ENCODE peak calls at places on chromosome 14, in five cellular contexts. One of them, this sample, is unnamed.

GRCh38 chr14:39241637-39242036 is 7.9 kb downstream of the MIA2 start:
- DNase-seq in OCI-LY7: no peak
- DNase-seq in prostate gland: no peak
- DNase-seq in suprapubic skin: no peak
- DNase-seq in GM23248: no peak
- DNase-seq in this sample: no peak

GRCh38 chr14:70563417-70563816 is 28.6 kb upstream of the ADAM20 start:
- DNase-seq in prostate gland: no peak
- DNase-seq in suprapubic skin: no peak
- DNase-seq in GM23248: no peak
- DNase-seq in OCI-LY7: no peak
- DNase-seq in this sample: no peak

GRCh38 chr14:70755655-70756054 is 53.7 kb downstream of the MAP3K9 start:
- DNase-seq in prostate gland: peak; percentile 14
- DNase-seq in GM23248: no peak
- DNase-seq in suprapubic skin: no peak
- DNase-seq in OCI-LY7: no peak
- DNase-seq in this sample: no peak

GRCh38 chr14:97900187-97900586 is 1103.0 kb downstream of the VRK1 start:
- DNase-seq in OCI-LY7: no peak
- DNase-seq in prostate gland: no peak
- DNase-seq in GM23248: no peak
- DNase-seq in suprapubic skin: no peak
- DNase-seq in this sample: no peak

GRCh38 chr14:34277191-34277590 is 184.8 kb downstream of the SPTSSA start:
- DNase-seq in prostate gland: no peak
- DNase-seq in suprapubic skin: no peak
- DNase-seq in OCI-LY7: no peak
- DNase-seq in GM23248: no peak
- DNase-seq in this sample: no peak

GRCh38 chr14:21070610-21071224 is 613 bp downstream of the ARHGEF40 start:
- DNase-seq in suprapubic skin: no peak
- DNase-seq in GM23248: peak; percentile 77
- DNase-seq in OCI-LY7: no peak
- DNase-seq in prostate gland: no peak
- DNase-seq in this sample: no peak

GRCh38 chr14:98954347-98955000 is 317.5 kb downstream of the BCL11B start:
- DNase-seq in OCI-LY7: no peak
- DNase-seq in prostate gland: no peak
- DNase-seq in suprapubic skin: no peak
- DNase-seq in GM23248: no peak
- DNase-seq in this sample: no peak

GRCh38 chr14:63431466-63431865 is 111.7 kb downstream of the PPP2R5E start:
- DNase-seq in GM23248: no peak
- DNase-seq in suprapubic skin: no peak
- DNase-seq in prostate gland: no peak
- DNase-seq in OCI-LY7: no peak
- DNase-seq in this sample: no peak

GRCh38 chr14:80965041-80965440 is 9.6 kb downstream of the TSHR start:
- DNase-seq in OCI-LY7: no peak
- DNase-seq in GM23248: peak; percentile 31
- DNase-seq in prostate gland: no peak
- DNase-seq in suprapubic skin: no peak
- DNase-seq in this sample: no peak

GRCh38 chr14:44029933-44030332 is 477.1 kb downstream of the FSCB start:
- DNase-seq in suprapubic skin: no peak
- DNase-seq in OCI-LY7: no peak
- DNase-seq in GM23248: no peak
- DNase-seq in prostate gland: no peak
- DNase-seq in this sample: no peak

GRCh38 chr14:69005432-69006148 is 26.5 kb upstream of the ACTN1 start:
- DNase-seq in OCI-LY7: no peak
- DNase-seq in prostate gland: no peak
- DNase-seq in GM23248: peak; percentile 97
- DNase-seq in suprapubic skin: no peak
- DNase-seq in this sample: no peak

GRCh38 chr14:91249841-91250616 is 5.5 kb upstream of the GPR68 start:
- DNase-seq in prostate gland: no peak
- DNase-seq in GM23248: peak; percentile 38
- DNase-seq in OCI-LY7: peak; percentile 79
- DNase-seq in suprapubic skin: no peak
- DNase-seq in this sample: peak; percentile 78

GRCh38 chr14:95260537-95261440 is 58.9 kb downstream of the CLMN start:
- DNase-seq in OCI-LY7: no peak
- DNase-seq in prostate gland: no peak
- DNase-seq in GM23248: peak; percentile 66
- DNase-seq in suprapubic skin: peak; percentile 44
- DNase-seq in this sample: no peak
- H3K4me1 ChIP-seq in OCI-LY7: peaks cover 61% of the 10 kb centered on the region
- H3K4me1 ChIP-seq in prostate gland: peaks cover 6% of the 10 kb centered on the region
- H3K4me1 ChIP-seq in GM23248: peaks cover 22% of the 10 kb centered on the region
- H3K4me1 ChIP-seq in suprapubic skin: peaks cover 32% of the 10 kb centered on the region
- H3K4me1 ChIP-seq in this sample: no peaks in the 10 kb centered on the region

GRCh38 chr14:92551066-92551841 is 37.7 kb downstream of the RIN3 start:
- DNase-seq in GM23248: no peak
- DNase-seq in suprapubic skin: no peak
- DNase-seq in prostate gland: no peak
- DNase-seq in OCI-LY7: peak; percentile 54
- DNase-seq in this sample: no peak
- H3K27ac ChIP-seq in GM23248: no peak overlapping the region
- H3K27ac ChIP-seq in suprapubic skin: no peak overlapping the region
- H3K27ac ChIP-seq in prostate gland: no peak overlapping the region
- H3K27ac ChIP-seq in OCI-LY7: no peak overlapping the region
- H3K27ac ChIP-seq in this sample: no peak overlapping the region

GRCh38 chr14:30340495-30340894 is 218.5 kb upstream of the G2E3 start:
- DNase-seq in OCI-LY7: no peak
- DNase-seq in prostate gland: no peak
- DNase-seq in GM23248: no peak
- DNase-seq in suprapubic skin: no peak
- DNase-seq in this sample: no peak
- H3K36me3 ChIP-seq in OCI-LY7: no peaks in the 10 kb centered on the region
- H3K36me3 ChIP-seq in prostate gland: no peaks in the 10 kb centered on the region
- H3K36me3 ChIP-seq in GM23248: no peaks in the 10 kb centered on the region
- H3K36me3 ChIP-seq in suprapubic skin: no peaks in the 10 kb centered on the region
- H3K36me3 ChIP-seq in this sample: no peaks in the 10 kb centered on the region

GRCh38 chr14:102776761-102777710 is at the start of gene TRAF3:
- DNase-seq in GM23248: peak; percentile 86
- DNase-seq in prostate gland: no peak
- DNase-seq in suprapubic skin: no peak
- DNase-seq in OCI-LY7: peak; percentile 70
- DNase-seq in this sample: peak; percentile 85

GRCh38 chr14:102778616-102779351 is 1.5 kb downstream of the TRAF3 start:
- DNase-seq in prostate gland: no peak
- DNase-seq in suprapubic skin: no peak
- DNase-seq in OCI-LY7: no peak
- DNase-seq in GM23248: peak; percentile 41
- DNase-seq in this sample: no peak

GRCh38 chr14:102774391-102775153 is 2.7 kb upstream of the TRAF3 start:
- DNase-seq in suprapubic skin: no peak
- DNase-seq in GM23248: peak; percentile 88
- DNase-seq in OCI-LY7: peak; percentile 67
- DNase-seq in prostate gland: peak; percentile 57
- DNase-seq in this sample: peak; percentile 76

GRCh38 chr14:102777711-102778615 is 714 bp downstream of the TRAF3 start:
- DNase-seq in prostate gland: no peak
- DNase-seq in GM23248: peak; percentile 64
- DNase-seq in OCI-LY7: peak; percentile 19
- DNase-seq in suprapubic skin: no peak
- DNase-seq in this sample: peak; percentile 47

DNA sequence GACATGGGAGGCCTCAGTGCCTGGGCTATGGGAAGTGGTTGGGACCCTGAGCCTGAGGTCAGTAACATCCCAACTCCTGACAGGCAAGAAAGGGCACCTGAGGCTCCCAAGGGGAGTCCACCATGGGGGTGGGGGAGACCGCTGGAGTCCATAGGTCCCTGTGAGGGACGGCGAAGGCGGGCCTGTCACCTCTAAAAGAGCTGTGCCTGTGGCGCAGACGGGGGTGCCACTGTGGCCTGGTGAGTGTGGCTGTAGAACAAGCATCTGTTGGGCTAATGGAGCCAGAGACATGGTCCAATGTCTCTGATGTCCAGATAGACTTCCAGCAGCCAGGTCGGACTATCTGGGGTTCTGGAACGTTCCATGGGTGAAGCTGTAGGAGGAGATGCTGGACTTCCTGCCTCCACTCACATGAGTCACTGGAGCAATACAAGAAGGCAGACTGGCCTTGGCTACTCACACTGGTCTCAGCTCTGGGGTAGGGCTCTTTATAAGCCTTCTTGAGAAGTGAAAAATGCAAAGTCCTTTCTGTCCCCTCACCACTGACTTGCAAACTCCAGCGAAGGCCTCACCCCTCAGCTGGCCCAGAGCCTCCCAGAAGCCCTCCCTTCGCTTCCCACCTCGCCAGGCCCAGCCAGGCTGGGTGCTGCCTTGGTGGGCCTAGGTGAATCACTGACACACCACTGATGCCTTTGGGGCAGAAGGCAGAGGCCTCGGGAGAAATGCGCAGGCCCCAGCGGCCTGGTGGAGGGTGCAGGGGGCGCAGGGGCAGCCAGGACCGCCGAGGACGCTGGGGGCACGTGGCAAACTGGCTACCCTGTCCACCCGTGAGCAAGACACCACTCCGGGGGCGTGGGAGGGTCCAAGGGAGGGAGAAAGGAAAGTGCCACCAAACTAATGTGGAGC is 1.1 kb upstream of the TRAF3 start:
- DNase-seq in OCI-LY7: no peak
- DNase-seq in GM23248: peak; percentile 90
- DNase-seq in prostate gland: no peak
- DNase-seq in suprapubic skin: no peak
- DNase-seq in this sample: no peak
- H3K4me1 ChIP-seq in OCI-LY7: peaks cover 12% of the 10 kb centered on the region
- H3K4me1 ChIP-seq in GM23248: peaks cover 18% of the 10 kb centered on the region
- H3K4me1 ChIP-seq in prostate gland: no peaks in the 10 kb centered on the region
- H3K4me1 ChIP-seq in suprapubic skin: peaks cover 22% of the 10 kb centered on the region
- H3K4me1 ChIP-seq in this sample: peaks cover 43% of the 10 kb centered on the region

DNA sequence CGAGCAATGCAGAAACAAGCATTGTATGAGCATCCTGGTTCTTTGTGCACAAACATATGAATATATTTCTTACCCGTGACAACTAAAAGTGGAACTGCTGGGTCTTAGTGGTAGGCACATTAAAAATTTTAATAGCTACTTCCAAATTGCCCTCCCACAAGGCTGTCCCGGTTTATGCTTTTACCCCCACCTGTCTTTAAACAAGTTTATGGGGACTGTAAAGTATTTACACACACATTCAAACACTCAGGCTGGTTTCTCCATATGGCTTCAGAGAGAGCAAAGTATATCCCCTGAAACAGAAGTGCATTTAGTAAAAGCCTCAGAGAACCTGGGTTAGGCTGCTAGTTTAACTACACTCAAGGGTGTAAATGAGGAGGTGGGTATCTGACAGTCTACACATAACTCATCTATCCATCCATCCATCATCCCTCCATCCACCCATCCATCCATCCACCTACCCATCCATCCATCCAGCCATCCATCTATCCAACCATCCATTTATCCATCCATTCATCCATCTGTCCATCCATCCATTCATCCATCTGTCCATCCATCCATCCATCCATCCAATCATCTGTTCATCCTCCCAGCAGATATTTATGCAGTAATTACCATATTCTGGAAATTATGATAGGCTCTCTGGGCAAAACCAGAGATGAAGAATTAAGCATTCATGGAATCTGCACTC is 75.7 kb upstream of the DICER1 start:
- DNase-seq in suprapubic skin: no peak
- DNase-seq in prostate gland: no peak
- DNase-seq in OCI-LY7: no peak
- DNase-seq in GM23248: no peak
- DNase-seq in this sample: no peak
- H3K27ac ChIP-seq in suprapubic skin: no peak overlapping the region
- H3K27ac ChIP-seq in prostate gland: no peak overlapping the region
- H3K27ac ChIP-seq in OCI-LY7: no peak overlapping the region
- H3K27ac ChIP-seq in GM23248: no peak overlapping the region
- H3K27ac ChIP-seq in this sample: no peak overlapping the region

DNA sequence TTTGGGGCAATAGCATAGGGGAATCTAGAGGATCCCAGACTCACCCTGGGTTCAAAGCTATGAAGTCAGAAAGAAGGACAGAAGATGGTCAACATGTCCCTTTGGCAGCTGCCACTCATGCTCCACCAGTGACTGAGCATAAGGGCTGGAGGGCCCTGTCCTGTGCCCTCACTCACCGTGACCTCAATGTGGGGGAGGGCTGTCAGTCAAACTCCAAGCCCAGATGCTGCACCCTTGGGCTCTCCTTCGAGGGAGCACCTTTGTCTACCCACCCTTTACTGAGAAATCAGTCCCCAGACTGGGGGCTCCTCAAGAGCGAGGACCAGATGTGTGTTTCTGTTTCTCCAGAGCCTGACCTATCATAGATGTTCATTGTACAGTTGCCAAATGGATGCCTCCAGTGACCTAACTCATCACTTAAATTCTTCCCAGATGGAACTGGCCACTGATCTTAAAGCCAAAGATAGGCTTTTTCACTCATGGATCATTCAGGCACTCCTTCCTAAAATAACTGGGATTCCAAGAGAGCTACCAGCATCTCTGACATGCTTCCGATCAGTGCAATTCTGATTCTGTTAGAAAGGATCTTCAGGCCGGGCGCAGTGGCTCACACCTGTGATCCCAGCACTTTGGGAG is 27.2 kb upstream of the VSX2 start:
- DNase-seq in suprapubic skin: no peak
- DNase-seq in GM23248: no peak
- DNase-seq in OCI-LY7: no peak
- DNase-seq in prostate gland: no peak
- DNase-seq in this sample: no peak
- H3K36me3 ChIP-seq in suprapubic skin: no peaks in the 10 kb centered on the region
- H3K36me3 ChIP-seq in GM23248: no peaks in the 10 kb centered on the region
- H3K36me3 ChIP-seq in OCI-LY7: no peaks in the 10 kb centered on the region
- H3K36me3 ChIP-seq in prostate gland: no peaks in the 10 kb centered on the region
- H3K36me3 ChIP-seq in this sample: no peaks in the 10 kb centered on the region

GRCh38 chr14:23142826-23143225 is 23.8 kb upstream of the CEBPE start:
- DNase-seq in GM23248: no peak
- DNase-seq in prostate gland: no peak
- DNase-seq in OCI-LY7: no peak
- DNase-seq in suprapubic skin: no peak
- DNase-seq in this sample: no peak
- H3K4me1 ChIP-seq in GM23248: peaks cover 23% of the 10 kb centered on the region
- H3K4me1 ChIP-seq in prostate gland: no peaks in the 10 kb centered on the region
- H3K4me1 ChIP-seq in OCI-LY7: no peaks in the 10 kb centered on the region
- H3K4me1 ChIP-seq in suprapubic skin: peaks cover 53% of the 10 kb centered on the region
- H3K4me1 ChIP-seq in this sample: no peaks in the 10 kb centered on the region

GRCh38 chr14:54425537-54426274 is 15.5 kb downstream of the CNIH1 start:
- DNase-seq in prostate gland: no peak
- DNase-seq in OCI-LY7: no peak
- DNase-seq in suprapubic skin: no peak
- DNase-seq in GM23248: no peak
- DNase-seq in this sample: no peak

GRCh38 chr14:54423991-54424390 is 17.2 kb downstream of the CNIH1 start:
- DNase-seq in OCI-LY7: no peak
- DNase-seq in GM23248: peak; percentile 22
- DNase-seq in prostate gland: no peak
- DNase-seq in suprapubic skin: no peak
- DNase-seq in this sample: no peak

GRCh38 chr14:54424479-54424901 is 16.7 kb downstream of the CNIH1 start:
- DNase-seq in OCI-LY7: no peak
- DNase-seq in prostate gland: no peak
- DNase-seq in GM23248: no peak
- DNase-seq in suprapubic skin: no peak
- DNase-seq in this sample: no peak

GRCh38 chr14:54427914-54428313 is 13.3 kb downstream of the CNIH1 start:
- DNase-seq in prostate gland: no peak
- DNase-seq in suprapubic skin: no peak
- DNase-seq in OCI-LY7: no peak
- DNase-seq in GM23248: no peak
- DNase-seq in this sample: no peak

GRCh38 chr14:54425068-54425467 is 16.1 kb downstream of the CNIH1 start:
- DNase-seq in OCI-LY7: no peak
- DNase-seq in prostate gland: no peak
- DNase-seq in suprapubic skin: no peak
- DNase-seq in GM23248: no peak
- DNase-seq in this sample: no peak
- H3K27ac ChIP-seq in OCI-LY7: no peak overlapping the region
- H3K27ac ChIP-seq in prostate gland: no peak overlapping the region
- H3K27ac ChIP-seq in suprapubic skin: no peak overlapping the region
- H3K27ac ChIP-seq in GM23248: no peak overlapping the region
- H3K27ac ChIP-seq in this sample: no peak overlapping the region